ENCODE peak calls at places on chromosomes 2 and 18, in four cellular contexts. Q is GM12865, L is mucosa of descending colon, D is T-cell. P is an unnamed sample.
A peak's percentile ranks its signal among the peaks of the same experiment; 100 is the strongest.

GRCh38 chr2:240432820-240433801 is 2.4 kb upstream of the GPC1 start:
- DNase-seq in Q (no peak), L (peak; percentile 29), D (no peak), P (no peak)

GRCh38 chr2:43169987-43170732 is 56.2 kb downstream of the ZFP36L2 start:
- DNase-seq in Q (peak; percentile 66), L (peak; percentile 89), D (peak; percentile 75), P (no peak)

GRCh38 chr2:216710531-216711282 is 15.4 kb upstream of the IGFBP5 start:
- DNase-seq in Q (no peak), L (peak; percentile 46), D (no peak), P (no peak)

GRCh38 chr2:86297382-86298147 is 39.9 kb downstream of the REEP1 start:
- DNase-seq in Q (peak; percentile 52), L (no peak), D (no peak), P (no peak)

GRCh38 chr2:7813541-7814310 is 868.1 kb upstream of the ID2 start:
- DNase-seq in Q (no peak), L (no peak), D (no peak), P (no peak)

GRCh38 chr18:28204154-28204553 is 27.2 kb upstream of the CDH2 start:
- DNase-seq in Q (no peak), L (no peak), D (no peak), P (no peak)

GRCh38 chr18:62863629-62864028 is 148.3 kb downstream of the PHLPP1 start:
- DNase-seq in Q (peak; percentile 33), L (no peak), D (no peak), P (no peak)

GRCh38 chr2:149727927-149728326 is 140.4 kb upstream of the MMADHC start:
- DNase-seq in Q (no peak), L (no peak), D (no peak), P (no peak)

GRCh38 chr18:79123948-79124347 is 54.8 kb downstream of the ATP9B start:
- DNase-seq in Q (no peak), L (no peak), D (no peak), P (no peak)

GRCh38 chr2:39018633-39019032 is 102.2 kb downstream of the SOS1 start:
- DNase-seq in Q (no peak), L (no peak), D (no peak), P (no peak)

GRCh38 chr2:112644155-112644932 is 1.4 kb upstream of the SLC20A1 start:
- DNase-seq in Q (no peak), L (no peak), D (no peak), P (no peak)

GRCh38 chr2:21261591-21261990 is 137.8 kb downstream of the TDRD15 start:
- DNase-seq in Q (no peak), L (no peak), D (no peak), P (no peak)

GRCh38 chr2:239517686-239518085 is 116.9 kb upstream of the HDAC4 start:
- DNase-seq in Q (no peak), L (no peak), D (no peak), P (no peak)

GRCh38 chr2:107469437-107469995 is 357.2 kb upstream of the RGPD4 start:
- DNase-seq in Q (no peak), L (no peak), D (no peak), P (no peak)